ENCODE peak calls at places on chromosomes 12 and 14, in nine cellular contexts. V is heart left ventricle, N is ovary, G is HCT116, E is suprapubic skin, J is tibial nerve, L is IMR-90, R is body of pancreas, O is transverse colon. W is an unnamed sample. For H3K4me1, the result is how much of the 10 kb centered on the place peaks cover.

GRCh38 chr12:111767362-111768158 is 827 bp downstream of the ALDH2 start:
- DNase-seq in V (no peak), N (no peak), G (peak), E (no peak), J (no peak), L (peak), R (no peak), O (peak), W (no peak)

GRCh38 chr12:14950982-14951746 is 10.2 kb downstream of the ARHGDIB start:
- DNase-seq in V (peak), N (no peak), G (peak), E (no peak), J (no peak), L (no peak), R (no peak), O (peak), W (no peak)

GRCh38 chr14:91387996-91388395 is 29.6 kb downstream of the CCDC88C start:
- DNase-seq in V (no peak), N (no peak), G (no peak), E (no peak), J (no peak), L (no peak), R (no peak), O (no peak), W (no peak)

GRCh38 chr12:79206871-79207270 is 342.3 kb downstream of the SYT1 start:
- DNase-seq in V (no peak), N (no peak), G (no peak), E (no peak), J (no peak), L (no peak), R (no peak), O (no peak), W (no peak)

GRCh38 chr12:12086975-12087692 is 16.4 kb downstream of the BCL2L14 start:
- DNase-seq in V (no peak), N (no peak), G (no peak), E (no peak), J (no peak), L (no peak), R (no peak), O (no peak), W (no peak)

GRCh38 chr14:59407246-59407615 is 57.9 kb downstream of the GPR135 start:
- DNase-seq in V (no peak), N (no peak), G (no peak), E (no peak), J (no peak), L (peak), R (no peak), O (no peak), W (no peak)

GRCh38 chr12:25151476-25151875 is 43.5 kb downstream of the DNAI7 start:
- DNase-seq in V (peak), N (peak), G (no peak), E (no peak), J (no peak), L (peak), R (peak), O (peak), W (peak)

GRCh38 chr14:33954016-33954598 is 3.2 kb upstream of the EGLN3 start:
- DNase-seq in V (no peak), N (no peak), G (no peak), E (no peak), J (no peak), L (no peak), R (peak), O (no peak), W (no peak)

GRCh38 chr14:23302290-23303225 is at the start of gene PPP1R3E:
- DNase-seq in V (peak), N (peak), G (no peak), E (peak), J (peak), L (peak), R (peak), O (peak), W (peak)

GRCh38 chr14:70640938-70641547 is 673 bp upstream of the TTC9 start:
- DNase-seq in V (no peak), N (no peak), G (no peak), E (no peak), J (no peak), L (peak), R (peak), O (peak), W (peak)

GRCh38 chr12:101698782-101699347 is 1.4 kb downstream of the CHPT1 start:
- DNase-seq in V (no peak), N (no peak), G (no peak), E (no peak), J (no peak), L (peak), R (peak), O (no peak), W (no peak)

GRCh38 chr14:106605548-106606448 is 1079.4 kb downstream of the TMEM121 start:
- DNase-seq in V (peak), N (no peak), G (no peak), E (no peak), J (no peak), L (no peak), R (peak), O (peak), W (no peak)

GRCh38 chr12:57754411-57755193 is at the start of gene MARCHF9:
- DNase-seq in V (peak), N (no peak), G (no peak), E (no peak), J (no peak), L (no peak), R (peak), O (peak), W (no peak)

GRCh38 chr14:52355016-52355430 is 40.9 kb downstream of the PTGER2 start:
- DNase-seq in V (no peak), N (no peak), G (no peak), E (no peak), J (no peak), L (peak), R (no peak), O (no peak), W (no peak)

GRCh38 chr12:105882404-105882803 is 256.4 kb downstream of the NUAK1 start:
- DNase-seq in V (peak), N (no peak), G (no peak), E (no peak), J (peak), L (no peak), R (no peak), O (no peak), W (peak)

GRCh38 chr14:53549956-53550355 is 396.8 kb upstream of the DDHD1 start:
- DNase-seq in V (no peak), N (no peak), G (no peak), E (no peak), J (no peak), L (no peak), R (no peak), O (no peak), W (no peak)

GRCh38 chr12:91687052-91688017 is 458.3 kb downstream of the BTG1 start:
- DNase-seq in V (no peak), N (no peak), G (peak), E (no peak), J (no peak), L (no peak), R (no peak), O (no peak), W (no peak)

GRCh38 chr12:25829192-25829591 is 129.3 kb upstream of the RASSF8 start:
- DNase-seq in V (no peak), N (no peak), G (no peak), E (no peak), J (no peak), L (peak), R (no peak), O (peak), W (no peak)

GRCh38 chr12:68451261-68452091 is 119.3 kb upstream of the MDM1 start:
- DNase-seq in V (peak), N (peak), G (no peak), E (no peak), J (no peak), L (peak), R (peak), O (peak), W (peak)

GRCh38 chr12:66409195-66409871 is 107.0 kb downstream of the HELB start:
- DNase-seq in V (no peak), N (no peak), G (peak), E (no peak), J (no peak), L (peak), R (peak), O (no peak), W (no peak)

GRCh38 chr12:30795660-30796507 is 41.1 kb upstream of the CAPRIN2 start:
- DNase-seq in V (peak), N (peak), G (peak), E (peak), J (no peak), L (peak), R (peak), O (peak), W (peak)

GRCh38 chr14:59389936-59390335 is 75.2 kb downstream of the GPR135 start:
- DNase-seq in V (no peak), N (no peak), G (no peak), E (no peak), J (no peak), L (peak), R (no peak), O (no peak), W (no peak)

GRCh38 chr12:123126294-123127144 is 24.4 kb downstream of the PITPNM2 start:
- DNase-seq in V (peak), N (peak), G (peak), E (no peak), J (peak), L (peak), R (no peak), O (no peak), W (peak)

GRCh38 chr14:101506921-101507300 is 54.4 kb upstream of the DIO3 start:
- DNase-seq in V (peak), N (peak), G (no peak), E (peak), J (peak), L (no peak), R (peak), O (peak), W (peak)

GRCh38 chr14:101103321-101103901 is 199.9 kb upstream of the RTL1 start:
- DNase-seq in V (no peak), N (peak), G (no peak), E (peak), J (no peak), L (no peak), R (no peak), O (no peak), W (no peak)

GRCh38 chr14:92748259-92749016 is at the start of gene LGMN:
- DNase-seq in V (peak), N (peak), G (peak), E (peak), J (peak), L (peak), R (peak), O (peak), W (peak)

GRCh38 chr12:28130625-28131598 is 59.3 kb upstream of the CCDC91 start:
- DNase-seq in V (peak), N (peak), G (no peak), E (no peak), J (no peak), L (peak), R (no peak), O (no peak), W (peak)

GRCh38 chr14:72792051-72792788 is 101.7 kb downstream of the DPF3 start:
- DNase-seq in V (peak), N (peak), G (no peak), E (peak), J (no peak), L (no peak), R (peak), O (no peak), W (peak)

GRCh38 chr12:75553398-75553797 is 42.0 kb upstream of the KRR1 start:
- DNase-seq in V (no peak), N (no peak), G (peak), E (no peak), J (no peak), L (no peak), R (no peak), O (no peak), W (no peak)

GRCh38 chr14:29521526-29522137 is 406.0 kb downstream of the PRKD1 start:
- DNase-seq in V (no peak), N (no peak), G (no peak), E (no peak), J (no peak), L (peak), R (no peak), O (no peak), W (no peak)

GRCh38 chr12:81692008-81692407 is 67.1 kb downstream of the PPFIA2 start:
- DNase-seq in V (no peak), N (no peak), G (no peak), E (no peak), J (no peak), L (no peak), R (peak), O (no peak), W (no peak)

GRCh38 chr14:22433059-22433458 is 156.0 kb downstream of the DAD1 start:
- DNase-seq in V (no peak), N (no peak), G (no peak), E (no peak), J (no peak), L (no peak), R (no peak), O (no peak), W (no peak)

GRCh38 chr14:35687335-35687939 is 121.7 kb downstream of the RALGAPA1 start:
- DNase-seq in V (no peak), N (no peak), G (peak), E (no peak), J (no peak), L (peak), R (peak), O (peak), W (no peak)

GRCh38 chr12:13780453-13780852 is 200.9 kb downstream of the GRIN2B start:
- DNase-seq in V (no peak), N (no peak), G (no peak), E (no peak), J (no peak), L (no peak), R (no peak), O (no peak), W (no peak)

GRCh38 chr12:34398366-34398705 is 376.0 kb downstream of the ALG10 start:
- DNase-seq in V (peak), N (peak), G (no peak), E (no peak), J (peak), L (no peak), R (peak), O (peak), W (peak)

GRCh38 chr12:3872800-3873636 is at the start of gene PARP11:
- DNase-seq in V (peak), N (peak), G (peak), E (peak), J (peak), L (peak), R (peak), O (peak), W (peak)
- TF ChIP-seq POLR2A in V (no peak), N (peak), G (no peak), E (peak), J (peak), L (peak), R (peak), O (peak), W (peak)

DNA sequence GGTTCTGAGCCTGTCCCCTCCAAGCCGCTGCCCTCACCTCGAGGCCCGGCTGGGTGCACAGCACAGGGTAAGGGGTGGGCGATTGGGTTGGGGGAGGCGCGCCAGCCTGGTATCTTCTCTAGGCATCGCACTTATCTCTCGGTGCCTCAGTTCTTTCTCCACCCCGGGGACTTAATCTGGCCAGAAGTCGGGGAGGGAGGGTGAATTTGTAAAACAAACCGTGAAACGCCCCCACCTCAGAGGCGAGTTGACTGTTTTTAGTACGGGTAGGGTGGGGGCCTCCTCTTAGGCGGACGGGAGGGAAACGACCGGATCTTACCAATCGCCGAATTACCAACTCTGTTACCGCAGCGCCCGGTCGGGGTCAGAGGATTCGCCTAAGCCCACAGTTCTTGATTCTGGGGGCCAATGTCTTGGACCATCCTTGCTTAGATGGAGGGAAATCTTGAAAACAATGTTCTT is 1.4 kb upstream of the TBX3 start:
- DNase-seq in V (no peak), N (peak), G (no peak), E (no peak), J (no peak), L (no peak), R (no peak), O (no peak), W (no peak)
- H3K4me3 ChIP-seq in V (peak), N (peak), G (no peak), E (peak), J (peak), L (peak), R (no peak), O (peak), W (peak)

GRCh38 chr14:75535164-75535898 is 13.1 kb downstream of the BATF start:
- DNase-seq in V (no peak), N (no peak), G (no peak), E (no peak), J (no peak), L (no peak), R (no peak), O (no peak), W (no peak)
- H3K4me1 ChIP-seq in V (under half), N (under half), G (under half), E (under half), J (under half), L (under half), R (under half), O (under half), W (under half)

GRCh38 chr12:53758081-53758769 is 6.4 kb upstream of the CISTR start:
- DNase-seq in V (no peak), N (no peak), G (no peak), E (no peak), J (no peak), L (no peak), R (no peak), O (no peak), W (no peak)

GRCh38 chr12:53756300-53757094 is 4.7 kb upstream of the CISTR start:
- DNase-seq in V (no peak), N (no peak), G (no peak), E (no peak), J (no peak), L (no peak), R (no peak), O (no peak), W (no peak)

GRCh38 chr12:53757095-53757770 is 5.5 kb upstream of the CISTR start:
- DNase-seq in V (peak), N (peak), G (peak), E (peak), J (peak), L (peak), R (peak), O (peak), W (peak)

GRCh38 chr12:53761306-53761705 is 9.5 kb upstream of the CISTR start:
- DNase-seq in V (no peak), N (no peak), G (no peak), E (no peak), J (no peak), L (no peak), R (no peak), O (no peak), W (no peak)

GRCh38 chr12:53759261-53759660 is 7.5 kb upstream of the CISTR start:
- DNase-seq in V (no peak), N (no peak), G (no peak), E (no peak), J (no peak), L (no peak), R (no peak), O (no peak), W (no peak)
- TF ChIP-seq POLR2A in V (no peak), N (no peak), G (no peak), E (no peak), J (no peak), L (no peak), R (no peak), O (no peak), W (no peak)

GRCh38 chr14:81435048-81435577 is 35.0 kb upstream of the STON2 start:
- DNase-seq in V (no peak), N (no peak), G (no peak), E (no peak), J (no peak), L (no peak), R (no peak), O (no peak), W (no peak)
- H3K4me3 ChIP-seq in V (peak), N (no peak), G (peak), E (peak), J (peak), L (no peak), R (no peak), O (peak), W (peak)

GRCh38 chr14:68365228-68365627 is 427.6 kb downstream of the ZFP36L1 start:
- DNase-seq in V (no peak), N (no peak), G (peak), E (no peak), J (no peak), L (peak), R (no peak), O (no peak), W (no peak)
- H3K4me1 ChIP-seq in V (under half), N (under half), G (half or more), E (under half), J (half or more), L (under half), R (under half), O (under half), W (under half)

GRCh38 chr12:50026691-50027090 is 1.4 kb upstream of the RACGAP1 start:
- DNase-seq in V (no peak), N (no peak), G (no peak), E (no peak), J (no peak), L (no peak), R (no peak), O (no peak), W (no peak)

GRCh38 chr12:50022903-50023302 is 2.4 kb downstream of the RACGAP1 start:
- DNase-seq in V (no peak), N (no peak), G (no peak), E (no peak), J (no peak), L (no peak), R (no peak), O (no peak), W (no peak)

GRCh38 chr12:50024227-50024626 is 1.1 kb downstream of the RACGAP1 start:
- DNase-seq in V (no peak), N (no peak), G (no peak), E (no peak), J (no peak), L (no peak), R (no peak), O (no peak), W (no peak)

GRCh38 chr12:50024804-50025186 is 499 bp downstream of the RACGAP1 start:
- DNase-seq in V (no peak), N (no peak), G (no peak), E (no peak), J (no peak), L (no peak), R (no peak), O (no peak), W (no peak)

GRCh38 chr12:50025187-50026059 is at the start of gene RACGAP1:
- DNase-seq in V (peak), N (peak), G (peak), E (peak), J (peak), L (peak), R (peak), O (peak), W (peak)
- TF ChIP-seq POLR2A in V (no peak), N (no peak), G (peak), E (no peak), J (peak), L (peak), R (peak), O (peak), W (no peak)

GRCh38 chr14:69481815-69482568 is 2.5 kb upstream of the PLEKHD1 start:
- DNase-seq in V (no peak), N (no peak), G (no peak), E (no peak), J (no peak), L (no peak), R (no peak), O (no peak), W (no peak)

GRCh38 chr14:69479696-69480095 is 4.8 kb upstream of the PLEKHD1 start:
- DNase-seq in V (no peak), N (no peak), G (no peak), E (no peak), J (no peak), L (no peak), R (no peak), O (no peak), W (no peak)

GRCh38 chr14:69483765-69484443 is 624 bp upstream of the PLEKHD1 start:
- DNase-seq in V (peak), N (no peak), G (no peak), E (no peak), J (no peak), L (peak), R (peak), O (peak), W (peak)

GRCh38 chr14:69484444-69485113 is at the start of gene PLEKHD1:
- DNase-seq in V (no peak), N (no peak), G (peak), E (no peak), J (no peak), L (no peak), R (peak), O (no peak), W (no peak)

GRCh38 chr14:69480136-69480535 is 4.4 kb upstream of the PLEKHD1 start:
- DNase-seq in V (no peak), N (no peak), G (no peak), E (no peak), J (no peak), L (no peak), R (no peak), O (no peak), W (no peak)
- H3K4me3 ChIP-seq in V (no peak), N (no peak), G (no peak), E (no peak), J (no peak), L (no peak), R (no peak), O (no peak), W (no peak)